ENCODE peak calls at places on chromosomes 11 and 22, in six cellular contexts. One of them, this sample, is unnamed. For H3K27me3, the result is how much of the 10 kb centered on the place peaks cover.

GRCh38 chr11:503179-503981 is 3.7 kb downstream of the RNH1 start:
- DNase-seq in Caco-2: no peak
- DNase-seq in Peyer's patch: peak
- DNase-seq in NT2/D1: no peak
- DNase-seq in astrocyte: no peak
- DNase-seq in brain microvascular endothelial cell: no peak
- DNase-seq in this sample: peak

GRCh38 chr22:49014227-49015201 is 813.2 kb downstream of the BRD1 start:
- DNase-seq in Caco-2: no peak
- DNase-seq in Peyer's patch: no peak
- DNase-seq in NT2/D1: no peak
- DNase-seq in astrocyte: no peak
- DNase-seq in brain microvascular endothelial cell: no peak
- DNase-seq in this sample: peak

GRCh38 chr22:17969732-17970131 is 54.6 kb downstream of the MICAL3 start:
- DNase-seq in Caco-2: no peak
- DNase-seq in Peyer's patch: no peak
- DNase-seq in NT2/D1: no peak
- DNase-seq in astrocyte: peak
- DNase-seq in brain microvascular endothelial cell: peak
- DNase-seq in this sample: no peak

GRCh38 chr11:844693-845644 is 2.3 kb downstream of the TSPAN4 start:
- DNase-seq in Caco-2: peak
- DNase-seq in Peyer's patch: peak
- DNase-seq in NT2/D1: peak
- DNase-seq in astrocyte: peak
- DNase-seq in brain microvascular endothelial cell: no peak
- DNase-seq in this sample: peak

GRCh38 chr22:37228106-37229011 is 15.7 kb downstream of the RAC2 start:
- DNase-seq in Caco-2: no peak
- DNase-seq in Peyer's patch: peak
- DNase-seq in NT2/D1: no peak
- DNase-seq in astrocyte: peak
- DNase-seq in brain microvascular endothelial cell: no peak
- DNase-seq in this sample: no peak

GRCh38 chr11:116826751-116827431 is 2.8 kb upstream of the APOC3 start:
- DNase-seq in Caco-2: peak
- DNase-seq in Peyer's patch: no peak
- DNase-seq in NT2/D1: no peak
- DNase-seq in astrocyte: no peak
- DNase-seq in brain microvascular endothelial cell: no peak
- DNase-seq in this sample: no peak

GRCh38 chr11:1252371-1253102 is 29.7 kb downstream of the MUC5B start:
- DNase-seq in Caco-2: no peak
- DNase-seq in Peyer's patch: no peak
- DNase-seq in NT2/D1: no peak
- DNase-seq in astrocyte: no peak
- DNase-seq in brain microvascular endothelial cell: no peak
- DNase-seq in this sample: no peak

GRCh38 chr11:15863411-15863810 is 492.9 kb downstream of the SOX6 start:
- DNase-seq in Caco-2: no peak
- DNase-seq in Peyer's patch: no peak
- DNase-seq in NT2/D1: no peak
- DNase-seq in astrocyte: no peak
- DNase-seq in brain microvascular endothelial cell: no peak
- DNase-seq in this sample: no peak

GRCh38 chr11:74683279-74683871 is 47.9 kb downstream of the CHRDL2 start:
- DNase-seq in Caco-2: no peak
- DNase-seq in Peyer's patch: no peak
- DNase-seq in NT2/D1: no peak
- DNase-seq in astrocyte: no peak
- DNase-seq in brain microvascular endothelial cell: no peak
- DNase-seq in this sample: peak

GRCh38 chr11:94201004-94201465 is 72.4 kb downstream of the PANX1 start:
- DNase-seq in Caco-2: peak
- DNase-seq in Peyer's patch: no peak
- DNase-seq in NT2/D1: no peak
- DNase-seq in astrocyte: peak
- DNase-seq in brain microvascular endothelial cell: peak
- DNase-seq in this sample: no peak

GRCh38 chr11:44133335-44133946 is 38.0 kb downstream of the EXT2 start:
- DNase-seq in Caco-2: peak
- DNase-seq in Peyer's patch: no peak
- DNase-seq in NT2/D1: peak
- DNase-seq in astrocyte: peak
- DNase-seq in brain microvascular endothelial cell: peak
- DNase-seq in this sample: no peak

GRCh38 chr22:50503475-50504145 is 3.9 kb downstream of the LMF2 start:
- DNase-seq in Caco-2: no peak
- DNase-seq in Peyer's patch: no peak
- DNase-seq in NT2/D1: no peak
- DNase-seq in astrocyte: no peak
- DNase-seq in brain microvascular endothelial cell: no peak
- DNase-seq in this sample: no peak

GRCh38 chr11:57475191-57475590 is 14.9 kb downstream of the RTN4RL2 start:
- DNase-seq in Caco-2: no peak
- DNase-seq in Peyer's patch: no peak
- DNase-seq in NT2/D1: no peak
- DNase-seq in astrocyte: no peak
- DNase-seq in brain microvascular endothelial cell: no peak
- DNase-seq in this sample: no peak

GRCh38 chr22:37855462-37855861 is 6.2 kb downstream of the EIF3L start:
- DNase-seq in Caco-2: no peak
- DNase-seq in Peyer's patch: no peak
- DNase-seq in NT2/D1: no peak
- DNase-seq in astrocyte: no peak
- DNase-seq in brain microvascular endothelial cell: no peak
- DNase-seq in this sample: no peak

GRCh38 chr11:114171257-114172054 is 111.9 kb downstream of the ZBTB16 start:
- DNase-seq in Caco-2: peak
- DNase-seq in Peyer's patch: no peak
- DNase-seq in NT2/D1: no peak
- DNase-seq in astrocyte: no peak
- DNase-seq in brain microvascular endothelial cell: no peak
- DNase-seq in this sample: peak

DNA sequence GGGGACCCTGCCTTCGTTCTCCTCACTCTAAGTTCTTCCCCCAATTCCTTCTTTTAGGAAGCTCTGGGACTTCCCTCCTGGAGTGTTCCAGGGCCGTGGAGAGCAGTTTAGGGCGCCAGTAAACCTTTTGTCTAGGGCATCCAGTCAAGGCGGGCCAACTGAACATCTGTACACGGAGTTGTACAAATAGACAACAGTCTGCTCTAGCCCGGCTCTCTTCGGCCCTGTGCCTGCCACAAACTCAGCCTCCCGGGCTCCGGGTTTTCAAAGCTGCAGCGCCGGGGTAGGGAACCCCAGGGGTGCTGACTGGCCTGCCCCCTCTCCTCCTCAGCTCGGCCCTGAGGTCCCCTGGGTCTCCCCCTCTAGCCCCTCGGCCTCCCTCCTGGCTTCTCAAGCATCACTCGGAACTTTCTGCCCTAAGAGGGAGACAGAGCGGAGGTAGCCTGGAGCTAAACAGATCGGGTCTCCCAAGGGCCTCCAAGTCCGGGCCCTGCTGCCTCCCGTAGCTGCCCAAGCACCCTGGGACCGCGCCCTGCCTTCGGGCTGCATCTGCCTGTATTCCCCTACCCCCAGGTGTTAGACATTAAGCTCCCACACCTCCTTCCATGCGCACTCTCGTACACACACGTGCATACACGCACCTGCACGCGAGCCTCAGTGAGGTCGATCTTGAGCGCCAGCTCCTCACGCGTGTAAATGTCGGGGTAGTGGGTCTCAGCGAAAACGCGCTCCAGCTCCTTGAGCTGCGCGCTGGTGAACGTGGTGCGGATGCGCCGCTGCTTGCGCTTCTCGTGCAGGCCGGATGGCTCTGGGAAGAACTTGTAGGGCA is 3.3 kb downstream of the PHOX2A start:
- DNase-seq in Caco-2: peak
- DNase-seq in Peyer's patch: no peak
- DNase-seq in NT2/D1: no peak
- DNase-seq in astrocyte: no peak
- DNase-seq in brain microvascular endothelial cell: no peak
- DNase-seq in this sample: peak
- H3K4me3 ChIP-seq in Caco-2: no peak
- H3K4me3 ChIP-seq in Peyer's patch: no peak
- H3K4me3 ChIP-seq in NT2/D1: no peak
- H3K4me3 ChIP-seq in astrocyte: no peak
- H3K4me3 ChIP-seq in brain microvascular endothelial cell: no peak
- H3K4me3 ChIP-seq in this sample: peak

DNA sequence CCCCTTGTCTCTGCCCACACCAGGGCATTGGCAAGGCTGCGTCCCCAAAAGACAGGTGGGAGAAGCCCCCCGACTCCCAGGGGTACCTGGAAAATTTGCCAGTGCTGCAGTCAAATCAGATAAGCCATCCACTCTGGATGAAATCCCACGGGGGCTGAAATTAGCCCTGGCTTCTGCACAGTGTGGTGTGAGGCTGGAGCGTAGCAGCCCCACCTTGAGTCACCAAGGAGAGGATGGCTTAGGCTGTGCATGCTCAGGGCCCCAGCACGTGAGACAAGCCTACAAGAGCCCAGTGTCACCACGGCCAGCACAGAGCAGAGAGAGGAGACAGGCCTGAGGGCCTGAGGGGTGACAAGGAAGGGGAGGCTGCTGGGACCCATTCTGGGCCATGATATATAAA is 7.9 kb downstream of the MACROD1 start:
- DNase-seq in Caco-2: no peak
- DNase-seq in Peyer's patch: no peak
- DNase-seq in NT2/D1: no peak
- DNase-seq in astrocyte: no peak
- DNase-seq in brain microvascular endothelial cell: no peak
- DNase-seq in this sample: no peak
- H3K27me3 ChIP-seq in Caco-2: under half
- H3K27me3 ChIP-seq in Peyer's patch: under half
- H3K27me3 ChIP-seq in NT2/D1: under half
- H3K27me3 ChIP-seq in astrocyte: under half
- H3K27me3 ChIP-seq in brain microvascular endothelial cell: under half
- H3K27me3 ChIP-seq in this sample: under half

GRCh38 chr11:34623463-34623862 is 2.6 kb downstream of the EHF start:
- DNase-seq in Caco-2: no peak
- DNase-seq in Peyer's patch: no peak
- DNase-seq in NT2/D1: no peak
- DNase-seq in astrocyte: no peak
- DNase-seq in brain microvascular endothelial cell: no peak
- DNase-seq in this sample: no peak

GRCh38 chr11:34621876-34622275 is 983 bp downstream of the EHF start:
- DNase-seq in Caco-2: no peak
- DNase-seq in Peyer's patch: no peak
- DNase-seq in NT2/D1: no peak
- DNase-seq in astrocyte: no peak
- DNase-seq in brain microvascular endothelial cell: no peak
- DNase-seq in this sample: no peak

GRCh38 chr11:34625576-34625975 is 4.7 kb downstream of the EHF start:
- DNase-seq in Caco-2: no peak
- DNase-seq in Peyer's patch: no peak
- DNase-seq in NT2/D1: no peak
- DNase-seq in astrocyte: no peak
- DNase-seq in brain microvascular endothelial cell: no peak
- DNase-seq in this sample: no peak

GRCh38 chr11:34626393-34626792 is 5.5 kb downstream of the EHF start:
- DNase-seq in Caco-2: no peak
- DNase-seq in Peyer's patch: no peak
- DNase-seq in NT2/D1: no peak
- DNase-seq in astrocyte: no peak
- DNase-seq in brain microvascular endothelial cell: no peak
- DNase-seq in this sample: no peak

DNA sequence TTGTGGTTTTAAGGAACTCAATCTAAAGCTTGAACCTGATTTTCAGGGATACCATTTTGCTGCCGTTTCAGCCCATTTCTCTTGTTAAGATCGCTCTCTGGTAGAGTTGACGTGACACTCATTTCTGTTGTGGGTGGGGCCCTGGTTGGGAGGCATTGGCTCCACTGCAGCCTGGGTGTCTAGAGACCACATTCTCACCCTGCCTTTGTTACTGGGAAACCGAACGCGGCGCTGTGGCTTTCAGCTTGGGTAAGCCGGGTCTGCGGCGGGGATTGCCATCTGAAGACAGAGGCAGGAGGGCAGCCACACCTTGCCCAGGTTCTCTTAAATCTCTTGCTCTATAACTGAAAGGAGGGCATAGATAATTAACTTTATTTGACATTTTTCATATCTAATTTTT is 3.2 kb downstream of the EHF start:
- DNase-seq in Caco-2: no peak
- DNase-seq in Peyer's patch: peak
- DNase-seq in NT2/D1: no peak
- DNase-seq in astrocyte: no peak
- DNase-seq in brain microvascular endothelial cell: no peak
- DNase-seq in this sample: peak
- H3K4me3 ChIP-seq in Caco-2: no peak
- H3K4me3 ChIP-seq in Peyer's patch: peak
- H3K4me3 ChIP-seq in NT2/D1: no peak
- H3K4me3 ChIP-seq in astrocyte: no peak
- H3K4me3 ChIP-seq in brain microvascular endothelial cell: no peak
- H3K4me3 ChIP-seq in this sample: peak

DNA sequence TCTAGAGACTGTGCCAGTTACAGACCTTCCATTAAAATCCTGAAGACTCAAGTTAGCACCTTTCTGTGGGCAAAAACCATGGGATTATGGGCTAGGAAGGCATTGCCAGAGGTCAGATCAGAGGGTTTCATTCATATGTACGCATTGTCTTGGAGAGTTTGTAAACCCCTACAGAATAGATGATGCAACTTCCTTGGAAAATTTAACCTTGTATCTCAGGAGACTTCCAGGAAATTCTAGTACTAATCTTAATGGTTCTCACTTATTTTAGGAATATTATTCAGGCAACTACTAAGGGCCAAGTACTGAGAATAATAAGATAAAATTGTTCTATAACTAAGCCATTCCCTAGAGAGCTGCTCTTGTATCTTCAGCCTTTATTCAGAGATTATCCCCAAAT is 6.9 kb downstream of the OLFML1 start:
- DNase-seq in Caco-2: no peak
- DNase-seq in Peyer's patch: no peak
- DNase-seq in NT2/D1: no peak
- DNase-seq in astrocyte: no peak
- DNase-seq in brain microvascular endothelial cell: no peak
- DNase-seq in this sample: no peak
- H3K27me3 ChIP-seq in Caco-2: under half
- H3K27me3 ChIP-seq in Peyer's patch: under half
- H3K27me3 ChIP-seq in NT2/D1: under half
- H3K27me3 ChIP-seq in astrocyte: under half
- H3K27me3 ChIP-seq in brain microvascular endothelial cell: under half
- H3K27me3 ChIP-seq in this sample: under half

GRCh38 chr11:45179686-45180085 is 33.2 kb downstream of the PRDM11 start:
- DNase-seq in Caco-2: no peak
- DNase-seq in Peyer's patch: no peak
- DNase-seq in NT2/D1: no peak
- DNase-seq in astrocyte: no peak
- DNase-seq in brain microvascular endothelial cell: no peak
- DNase-seq in this sample: no peak
- H3K4me3 ChIP-seq in Caco-2: peak
- H3K4me3 ChIP-seq in Peyer's patch: peak
- H3K4me3 ChIP-seq in NT2/D1: peak
- H3K4me3 ChIP-seq in astrocyte: peak
- H3K4me3 ChIP-seq in brain microvascular endothelial cell: peak
- H3K4me3 ChIP-seq in this sample: peak